ENCODE peak calls at places on chromosomes 2 and 18, in eight cellular contexts. O is tibial nerve, M is HepG2, I is endothelial cell of umbilical vein, W is uterus, D is body of pancreas, F is IMR-90, C is psoas muscle. E is an unnamed sample.

GRCh38 chr2:128235581-128235980 is 83.1 kb downstream of the HS6ST1 start:
- DNase-seq in O (no peak), M (no peak), I (no peak), W (no peak), D (no peak), F (no peak), C (no peak), E (no peak)

GRCh38 chr2:23036683-23037082 is 348.3 kb upstream of the KLHL29 start:
- DNase-seq in O (no peak), M (no peak), I (no peak), W (no peak), D (no peak), F (no peak), C (no peak), E (no peak)

GRCh38 chr2:108927936-108928659 is 60.9 kb downstream of the EDAR start:
- DNase-seq in O (no peak), M (peak; percentile 51), I (peak; percentile 51), W (no peak), D (peak; percentile 30), F (peak; percentile 64), C (no peak), E (peak; percentile 33)

GRCh38 chr2:39739386-39739785 is 39.7 kb downstream of the THUMPD2 start:
- DNase-seq in O (no peak), M (no peak), I (no peak), W (no peak), D (no peak), F (no peak), C (no peak), E (no peak)

GRCh38 chr2:136242687-136243277 is 124.8 kb upstream of the CXCR4 start:
- DNase-seq in O (no peak), M (no peak), I (peak; percentile 33), W (no peak), D (no peak), F (no peak), C (no peak), E (no peak)

GRCh38 chr2:128390991-128391630 is 72.4 kb upstream of the HS6ST1 start:
- DNase-seq in O (no peak), M (no peak), I (no peak), W (peak; percentile 4), D (peak; percentile 0), F (no peak), C (no peak), E (no peak)

GRCh38 chr2:53768233-53768542 is 584 bp downstream of the CHAC2 start:
- DNase-seq in O (no peak), M (no peak), I (no peak), W (peak; percentile 24), D (no peak), F (no peak), C (peak; percentile 40), E (no peak)

GRCh38 chr2:42754021-42754775 is 9.7 kb downstream of the OXER1 start:
- DNase-seq in O (no peak), M (no peak), I (no peak), W (no peak), D (peak; percentile 81), F (peak; percentile 28), C (peak; percentile 75), E (no peak)

GRCh38 chr2:43455735-43456642 is 139.8 kb downstream of the THADA start:
- DNase-seq in O (no peak), M (peak; percentile 91), I (peak; percentile 88), W (no peak), D (no peak), F (peak; percentile 75), C (no peak), E (no peak)

GRCh38 chr2:788227-789032 is 111.2 kb upstream of the TMEM18 start:
- DNase-seq in O (no peak), M (no peak), I (no peak), W (no peak), D (no peak), F (no peak), C (no peak), E (no peak)

GRCh38 chr2:793236-793635 is 116.0 kb upstream of the TMEM18 start:
- DNase-seq in O (no peak), M (no peak), I (no peak), W (no peak), D (no peak), F (no peak), C (no peak), E (no peak)

GRCh38 chr2:790081-790480 is 112.9 kb upstream of the TMEM18 start:
- DNase-seq in O (no peak), M (no peak), I (no peak), W (no peak), D (no peak), F (no peak), C (no peak), E (no peak)

GRCh38 chr2:792687-793086 is 115.5 kb upstream of the TMEM18 start:
- DNase-seq in O (no peak), M (no peak), I (no peak), W (no peak), D (no peak), F (no peak), C (no peak), E (no peak)

GRCh38 chr2:790634-791245 is 113.5 kb upstream of the TMEM18 start:
- DNase-seq in O (no peak), M (no peak), I (no peak), W (no peak), D (no peak), F (no peak), C (no peak), E (peak; percentile 29)
- H3K27me3 ChIP-seq in O (no peaks in the 10 kb centered on the region), M (peaks cover 42% of the 10 kb centered on the region), I (no peaks in the 10 kb centered on the region), W (no peaks in the 10 kb centered on the region), D (no peaks in the 10 kb centered on the region), F (no peaks in the 10 kb centered on the region), C (no peaks in the 10 kb centered on the region), E (no peaks in the 10 kb centered on the region)

DNA sequence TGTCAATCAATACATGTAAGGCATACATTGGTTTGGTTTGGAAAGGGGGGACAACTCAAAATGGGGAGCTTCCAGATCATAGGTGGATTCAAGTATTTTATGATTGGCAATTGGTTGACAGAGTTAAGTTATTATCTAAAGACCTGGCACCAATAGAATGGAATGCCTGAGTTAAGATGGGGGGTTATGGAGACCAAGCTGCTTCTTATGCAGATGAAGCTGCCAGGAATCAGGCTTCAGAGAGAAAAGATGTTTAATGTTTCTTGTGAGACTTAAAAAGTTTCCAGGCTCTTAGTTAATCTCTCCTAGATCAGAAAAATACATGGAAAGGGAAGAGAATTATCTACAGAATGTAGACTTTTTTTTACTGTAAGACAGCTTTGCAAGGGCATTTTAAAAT is 1343.2 kb upstream of the LRRTM1 start:
- DNase-seq in O (no peak), M (no peak), I (no peak), W (no peak), D (no peak), F (no peak), C (no peak), E (no peak)
- H3K4me3 ChIP-seq in O (no peak overlapping the region), M (no peak overlapping the region), I (no peak overlapping the region), W (no peak overlapping the region), D (no peak overlapping the region), F (no peak overlapping the region), C (no peak overlapping the region), E (no peak overlapping the region)

GRCh38 chr18:44723366-44723765 is 42.7 kb downstream of the SETBP1 start:
- DNase-seq in O (no peak), M (no peak), I (no peak), W (no peak), D (no peak), F (no peak), C (no peak), E (no peak)

GRCh38 chr18:44716697-44717163 is 36.0 kb downstream of the SETBP1 start:
- DNase-seq in O (no peak), M (no peak), I (no peak), W (no peak), D (no peak), F (no peak), C (no peak), E (no peak)

GRCh38 chr18:44715841-44716240 is 35.2 kb downstream of the SETBP1 start:
- DNase-seq in O (no peak), M (no peak), I (no peak), W (no peak), D (no peak), F (no peak), C (no peak), E (no peak)

GRCh38 chr18:44715245-44715644 is 34.6 kb downstream of the SETBP1 start:
- DNase-seq in O (no peak), M (no peak), I (no peak), W (peak; percentile 79), D (no peak), F (no peak), C (peak; percentile 67), E (no peak)

DNA sequence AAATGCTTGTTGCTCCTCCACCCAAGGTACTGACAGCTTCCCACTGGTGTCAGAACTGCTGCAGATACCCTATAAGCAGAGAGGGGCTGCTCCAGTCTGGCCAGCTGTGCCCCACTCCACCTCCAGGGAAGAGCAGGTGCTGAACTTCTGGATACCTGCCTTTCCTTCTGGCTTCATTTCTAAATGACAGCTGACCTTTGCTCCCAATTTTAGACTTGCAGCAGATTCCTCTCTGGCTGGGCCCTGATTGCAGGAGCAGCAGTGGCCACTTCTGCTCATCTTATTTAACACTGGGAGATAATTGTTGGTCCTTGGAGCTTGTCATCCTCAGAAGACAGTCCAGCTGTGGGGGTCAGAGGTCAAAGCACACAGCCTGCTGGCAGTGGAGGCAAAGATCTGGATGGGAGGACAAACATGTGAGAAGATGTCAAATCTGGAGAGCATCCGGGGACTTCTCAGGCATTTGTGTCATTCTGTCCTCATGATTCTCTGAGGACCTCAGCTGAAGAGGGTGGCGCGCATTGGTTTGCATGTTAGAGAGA is 38.9 kb downstream of the SETBP1 start:
- DNase-seq in O (no peak), M (no peak), I (no peak), W (no peak), D (no peak), F (no peak), C (no peak), E (no peak)
- H3K27me3 ChIP-seq in O (no peaks in the 10 kb centered on the region), M (no peaks in the 10 kb centered on the region), I (no peaks in the 10 kb centered on the region), W (no peaks in the 10 kb centered on the region), D (no peaks in the 10 kb centered on the region), F (no peaks in the 10 kb centered on the region), C (no peaks in the 10 kb centered on the region), E (no peaks in the 10 kb centered on the region)

GRCh38 chr18:23684515-23685197 is 4.6 kb upstream of the LAMA3 start:
- DNase-seq in O (no peak), M (peak; percentile 47), I (no peak), W (peak; percentile 50), D (no peak), F (no peak), C (no peak), E (no peak)

GRCh38 chr18:23690505-23691068 is 1.3 kb downstream of the LAMA3 start:
- DNase-seq in O (no peak), M (no peak), I (no peak), W (peak; percentile 26), D (no peak), F (no peak), C (no peak), E (no peak)

GRCh38 chr18:23689616-23690504 is 607 bp downstream of the LAMA3 start:
- DNase-seq in O (no peak), M (no peak), I (peak; percentile 12), W (peak; percentile 26), D (peak; percentile 23), F (no peak), C (no peak), E (peak; percentile 57)

GRCh38 chr18:23689031-23689615 is at the start of gene LAMA3:
- DNase-seq in O (peak; percentile 31), M (no peak), I (peak; percentile 53), W (peak; percentile 68), D (peak; percentile 58), F (peak; percentile 11), C (peak; percentile 56), E (peak; percentile 77)

DNA sequence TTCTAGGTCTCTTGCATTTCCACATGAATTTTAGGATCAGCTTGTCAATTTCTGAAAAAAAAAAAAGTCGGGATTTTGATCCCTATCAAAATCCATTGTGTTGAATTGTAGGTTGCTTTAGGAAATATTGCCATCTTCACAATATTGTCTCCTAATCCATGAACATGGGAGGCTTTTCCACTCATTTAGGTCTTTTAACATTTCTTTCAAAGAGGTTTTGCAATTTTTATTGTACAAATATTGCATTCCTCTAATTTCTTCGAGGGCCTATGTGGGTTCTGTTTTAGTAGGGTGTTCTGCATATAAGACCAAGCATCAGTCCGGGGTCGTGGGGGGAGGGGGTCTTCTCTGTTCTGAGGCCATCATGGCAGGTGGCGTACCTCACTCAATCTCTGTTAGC is 725 bp upstream of the LAMA3 start:
- DNase-seq in O (no peak), M (no peak), I (no peak), W (no peak), D (no peak), F (no peak), C (no peak), E (no peak)
- H3K4me3 ChIP-seq in O (peak overlapping the region; percentile 53), M (no peak overlapping the region), I (no peak overlapping the region), W (no peak overlapping the region), D (no peak overlapping the region), F (no peak overlapping the region), C (peak overlapping the region; percentile 69), E (peak overlapping the region; percentile 68)